ENCODE peak calls at places on chromosomes 12 and 14, in five cellular contexts. One of them, this sample, is unnamed.

GRCh38 chr12:57518920-57519757 is 1.2 kb downstream of the DDIT3 start:
- DNase-seq in CD4-positive, alpha-beta memory T cell: no peak
- DNase-seq in BJ: no peak
- DNase-seq in fibroblast of pulmonary artery: peak; percentile 68
- DNase-seq in GM06990: no peak
- DNase-seq in this sample: no peak

GRCh38 chr12:91144053-91144452 is 32.8 kb upstream of the LUM start:
- DNase-seq in CD4-positive, alpha-beta memory T cell: no peak
- DNase-seq in BJ: no peak
- DNase-seq in fibroblast of pulmonary artery: peak; percentile 58
- DNase-seq in GM06990: no peak
- DNase-seq in this sample: no peak

GRCh38 chr14:87869619-87870583 is 123.1 kb downstream of the GALC start:
- DNase-seq in CD4-positive, alpha-beta memory T cell: no peak
- DNase-seq in BJ: peak; percentile 54
- DNase-seq in fibroblast of pulmonary artery: peak; percentile 56
- DNase-seq in GM06990: no peak
- DNase-seq in this sample: no peak

GRCh38 chr12:1501695-1502440 is 92.5 kb downstream of the FBXL14 start:
- DNase-seq in CD4-positive, alpha-beta memory T cell: no peak
- DNase-seq in BJ: no peak
- DNase-seq in fibroblast of pulmonary artery: no peak
- DNase-seq in GM06990: no peak
- DNase-seq in this sample: no peak

GRCh38 chr14:65478596-65478995 is 66.1 kb downstream of the FUT8 start:
- DNase-seq in CD4-positive, alpha-beta memory T cell: peak; percentile 8
- DNase-seq in BJ: no peak
- DNase-seq in fibroblast of pulmonary artery: peak; percentile 64
- DNase-seq in GM06990: peak; percentile 39
- DNase-seq in this sample: no peak

GRCh38 chr12:125650587-125650986 is 585.4 kb downstream of the AACS start:
- DNase-seq in CD4-positive, alpha-beta memory T cell: no peak
- DNase-seq in BJ: no peak
- DNase-seq in fibroblast of pulmonary artery: no peak
- DNase-seq in GM06990: no peak
- DNase-seq in this sample: no peak

GRCh38 chr14:104665663-104666522 is 23.5 kb upstream of the INF2 start:
- DNase-seq in CD4-positive, alpha-beta memory T cell: peak; percentile 60
- DNase-seq in BJ: no peak
- DNase-seq in fibroblast of pulmonary artery: no peak
- DNase-seq in GM06990: peak; percentile 54
- DNase-seq in this sample: peak; percentile 28

GRCh38 chr12:54662028-54662427 is 13.9 kb upstream of the DCD start:
- DNase-seq in CD4-positive, alpha-beta memory T cell: no peak
- DNase-seq in BJ: no peak
- DNase-seq in fibroblast of pulmonary artery: no peak
- DNase-seq in GM06990: no peak
- DNase-seq in this sample: no peak

GRCh38 chr12:76007640-76008039 is 23.9 kb downstream of the PHLDA1 start:
- DNase-seq in CD4-positive, alpha-beta memory T cell: no peak
- DNase-seq in BJ: no peak
- DNase-seq in fibroblast of pulmonary artery: no peak
- DNase-seq in GM06990: no peak
- DNase-seq in this sample: no peak

GRCh38 chr12:57887631-57888406 is 41.3 kb upstream of the CTDSP2 start:
- DNase-seq in CD4-positive, alpha-beta memory T cell: no peak
- DNase-seq in BJ: no peak
- DNase-seq in fibroblast of pulmonary artery: peak; percentile 65
- DNase-seq in GM06990: no peak
- DNase-seq in this sample: no peak

GRCh38 chr12:91202390-91202789 is 19.8 kb upstream of the DCN start:
- DNase-seq in CD4-positive, alpha-beta memory T cell: no peak
- DNase-seq in BJ: no peak
- DNase-seq in fibroblast of pulmonary artery: no peak
- DNase-seq in GM06990: no peak
- DNase-seq in this sample: no peak

GRCh38 chr12:68428724-68429580 is 96.8 kb upstream of the MDM1 start:
- DNase-seq in CD4-positive, alpha-beta memory T cell: no peak
- DNase-seq in BJ: no peak
- DNase-seq in fibroblast of pulmonary artery: peak; percentile 76
- DNase-seq in GM06990: no peak
- DNase-seq in this sample: no peak

GRCh38 chr12:126095748-126096510 is 1030.7 kb downstream of the AACS start:
- DNase-seq in CD4-positive, alpha-beta memory T cell: no peak
- DNase-seq in BJ: no peak
- DNase-seq in fibroblast of pulmonary artery: no peak
- DNase-seq in GM06990: no peak
- DNase-seq in this sample: no peak

GRCh38 chr12:89517648-89518047 is 6.9 kb downstream of the GALNT4 start:
- DNase-seq in CD4-positive, alpha-beta memory T cell: no peak
- DNase-seq in BJ: no peak
- DNase-seq in fibroblast of pulmonary artery: no peak
- DNase-seq in GM06990: no peak
- DNase-seq in this sample: no peak

GRCh38 chr14:93114713-93115068 is 1.0 kb downstream of the ITPK1 start:
- DNase-seq in CD4-positive, alpha-beta memory T cell: peak; percentile 7
- DNase-seq in BJ: no peak
- DNase-seq in fibroblast of pulmonary artery: no peak
- DNase-seq in GM06990: no peak
- DNase-seq in this sample: peak; percentile 10

GRCh38 chr12:45477526-45477925 is 252.0 kb upstream of the ARID2 start:
- DNase-seq in CD4-positive, alpha-beta memory T cell: no peak
- DNase-seq in BJ: no peak
- DNase-seq in fibroblast of pulmonary artery: peak; percentile 35
- DNase-seq in GM06990: no peak
- DNase-seq in this sample: no peak

GRCh38 chr12:113867258-113867657 is 98.9 kb downstream of the RBM19 start:
- DNase-seq in CD4-positive, alpha-beta memory T cell: no peak
- DNase-seq in BJ: no peak
- DNase-seq in fibroblast of pulmonary artery: peak; percentile 34
- DNase-seq in GM06990: no peak
- DNase-seq in this sample: no peak

GRCh38 chr12:118038122-118038521 is 21.6 kb downstream of the RFC5 start:
- DNase-seq in CD4-positive, alpha-beta memory T cell: no peak
- DNase-seq in BJ: no peak
- DNase-seq in fibroblast of pulmonary artery: no peak
- DNase-seq in GM06990: no peak
- DNase-seq in this sample: no peak

GRCh38 chr14:78933948-78934524 is 763.9 kb downstream of the NRXN3 start:
- DNase-seq in CD4-positive, alpha-beta memory T cell: no peak
- DNase-seq in BJ: no peak
- DNase-seq in fibroblast of pulmonary artery: peak; percentile 63
- DNase-seq in GM06990: no peak
- DNase-seq in this sample: no peak

GRCh38 chr12:32377344-32378000 is 21.9 kb upstream of the FGD4 start:
- DNase-seq in CD4-positive, alpha-beta memory T cell: no peak
- DNase-seq in BJ: no peak
- DNase-seq in fibroblast of pulmonary artery: no peak
- DNase-seq in GM06990: no peak
- DNase-seq in this sample: no peak

GRCh38 chr14:93938766-93939303 is 11.7 kb downstream of the FAM181A start:
- DNase-seq in CD4-positive, alpha-beta memory T cell: no peak
- DNase-seq in BJ: no peak
- DNase-seq in fibroblast of pulmonary artery: no peak
- DNase-seq in GM06990: no peak
- DNase-seq in this sample: no peak

GRCh38 chr12:57214398-57214781 is 2.2 kb upstream of the NXPH4 start:
- DNase-seq in CD4-positive, alpha-beta memory T cell: peak; percentile 64
- DNase-seq in BJ: no peak
- DNase-seq in fibroblast of pulmonary artery: peak; percentile 61
- DNase-seq in GM06990: no peak
- DNase-seq in this sample: peak; percentile 57

GRCh38 chr12:39341179-39341578 is 101.7 kb downstream of the KIF21A start:
- DNase-seq in CD4-positive, alpha-beta memory T cell: no peak
- DNase-seq in BJ: no peak
- DNase-seq in fibroblast of pulmonary artery: peak; percentile 49
- DNase-seq in GM06990: no peak
- DNase-seq in this sample: no peak

GRCh38 chr14:87679094-87679493 is 313.9 kb downstream of the GALC start:
- DNase-seq in CD4-positive, alpha-beta memory T cell: no peak
- DNase-seq in BJ: no peak
- DNase-seq in fibroblast of pulmonary artery: no peak
- DNase-seq in GM06990: no peak
- DNase-seq in this sample: no peak

GRCh38 chr12:110073049-110073831 is 24.9 kb upstream of the C12orf76 start:
- DNase-seq in CD4-positive, alpha-beta memory T cell: peak; percentile 17
- DNase-seq in BJ: no peak
- DNase-seq in fibroblast of pulmonary artery: no peak
- DNase-seq in GM06990: peak; percentile 24
- DNase-seq in this sample: no peak

GRCh38 chr14:31070431-31070830 is 44.3 kb upstream of the STRN3 start:
- DNase-seq in CD4-positive, alpha-beta memory T cell: no peak
- DNase-seq in BJ: peak; percentile 85
- DNase-seq in fibroblast of pulmonary artery: peak; percentile 94
- DNase-seq in GM06990: no peak
- DNase-seq in this sample: no peak

GRCh38 chr14:73942180-73942579 is 7.7 kb downstream of the FAM161B start:
- DNase-seq in CD4-positive, alpha-beta memory T cell: no peak
- DNase-seq in BJ: no peak
- DNase-seq in fibroblast of pulmonary artery: no peak
- DNase-seq in GM06990: no peak
- DNase-seq in this sample: no peak

GRCh38 chr12:109880049-109880931 is at the start of gene GLTP:
- DNase-seq in CD4-positive, alpha-beta memory T cell: peak; percentile 95
- DNase-seq in BJ: no peak
- DNase-seq in fibroblast of pulmonary artery: peak; percentile 70
- DNase-seq in GM06990: peak; percentile 92
- DNase-seq in this sample: peak; percentile 86

GRCh38 chr12:109169676-109170075 is 53.3 kb downstream of the ACACB start:
- DNase-seq in CD4-positive, alpha-beta memory T cell: no peak
- DNase-seq in BJ: no peak
- DNase-seq in fibroblast of pulmonary artery: no peak
- DNase-seq in GM06990: no peak
- DNase-seq in this sample: no peak

GRCh38 chr12:123532021-123532420 is 1.5 kb downstream of the RILPL1 start:
- DNase-seq in CD4-positive, alpha-beta memory T cell: no peak
- DNase-seq in BJ: no peak
- DNase-seq in fibroblast of pulmonary artery: peak; percentile 50
- DNase-seq in GM06990: peak; percentile 40
- DNase-seq in this sample: no peak

GRCh38 chr14:101812071-101812470 is 50.6 kb downstream of the PPP2R5C start:
- DNase-seq in CD4-positive, alpha-beta memory T cell: no peak
- DNase-seq in BJ: no peak
- DNase-seq in fibroblast of pulmonary artery: no peak
- DNase-seq in GM06990: no peak
- DNase-seq in this sample: no peak

GRCh38 chr12:6903712-6904111 is 910 bp upstream of the LRRC23 start:
- DNase-seq in CD4-positive, alpha-beta memory T cell: no peak
- DNase-seq in BJ: no peak
- DNase-seq in fibroblast of pulmonary artery: no peak
- DNase-seq in GM06990: no peak
- DNase-seq in this sample: no peak

GRCh38 chr12:26744042-26744626 is 88.9 kb downstream of the ITPR2 start:
- DNase-seq in CD4-positive, alpha-beta memory T cell: no peak
- DNase-seq in BJ: no peak
- DNase-seq in fibroblast of pulmonary artery: no peak
- DNase-seq in GM06990: no peak
- DNase-seq in this sample: no peak

GRCh38 chr12:107778383-107779015 is 4.0 kb downstream of the ASCL4 start:
- DNase-seq in CD4-positive, alpha-beta memory T cell: no peak
- DNase-seq in BJ: no peak
- DNase-seq in fibroblast of pulmonary artery: no peak
- DNase-seq in GM06990: no peak
- DNase-seq in this sample: no peak

GRCh38 chr12:48000878-48001321 is 3.4 kb downstream of the COL2A1 start:
- DNase-seq in CD4-positive, alpha-beta memory T cell: no peak
- DNase-seq in BJ: peak; percentile 16
- DNase-seq in fibroblast of pulmonary artery: peak; percentile 69
- DNase-seq in GM06990: no peak
- DNase-seq in this sample: no peak
- H3K4me3 ChIP-seq in CD4-positive, alpha-beta memory T cell: no peak overlapping the region
- H3K4me3 ChIP-seq in BJ: peak overlapping the region; percentile 45
- H3K4me3 ChIP-seq in fibroblast of pulmonary artery: peak overlapping the region; percentile 55
- H3K4me3 ChIP-seq in GM06990: no peak overlapping the region
- H3K4me3 ChIP-seq in this sample: no peak overlapping the region

GRCh38 chr12:102061556-102062418 is at the start of gene WASHC3:
- DNase-seq in CD4-positive, alpha-beta memory T cell: peak; percentile 94
- DNase-seq in BJ: peak; percentile 63
- DNase-seq in fibroblast of pulmonary artery: peak; percentile 94
- DNase-seq in GM06990: peak; percentile 88
- DNase-seq in this sample: peak; percentile 93
- H3K4me3 ChIP-seq in CD4-positive, alpha-beta memory T cell: peak within 1 kb of the TSS; percentile 59
- H3K4me3 ChIP-seq in BJ: peak within 1 kb of the TSS; percentile 64
- H3K4me3 ChIP-seq in fibroblast of pulmonary artery: peak within 1 kb of the TSS; percentile 92
- H3K4me3 ChIP-seq in GM06990: peak within 1 kb of the TSS; percentile 84
- H3K4me3 ChIP-seq in this sample: peak within 1 kb of the TSS; percentile 96

DNA sequence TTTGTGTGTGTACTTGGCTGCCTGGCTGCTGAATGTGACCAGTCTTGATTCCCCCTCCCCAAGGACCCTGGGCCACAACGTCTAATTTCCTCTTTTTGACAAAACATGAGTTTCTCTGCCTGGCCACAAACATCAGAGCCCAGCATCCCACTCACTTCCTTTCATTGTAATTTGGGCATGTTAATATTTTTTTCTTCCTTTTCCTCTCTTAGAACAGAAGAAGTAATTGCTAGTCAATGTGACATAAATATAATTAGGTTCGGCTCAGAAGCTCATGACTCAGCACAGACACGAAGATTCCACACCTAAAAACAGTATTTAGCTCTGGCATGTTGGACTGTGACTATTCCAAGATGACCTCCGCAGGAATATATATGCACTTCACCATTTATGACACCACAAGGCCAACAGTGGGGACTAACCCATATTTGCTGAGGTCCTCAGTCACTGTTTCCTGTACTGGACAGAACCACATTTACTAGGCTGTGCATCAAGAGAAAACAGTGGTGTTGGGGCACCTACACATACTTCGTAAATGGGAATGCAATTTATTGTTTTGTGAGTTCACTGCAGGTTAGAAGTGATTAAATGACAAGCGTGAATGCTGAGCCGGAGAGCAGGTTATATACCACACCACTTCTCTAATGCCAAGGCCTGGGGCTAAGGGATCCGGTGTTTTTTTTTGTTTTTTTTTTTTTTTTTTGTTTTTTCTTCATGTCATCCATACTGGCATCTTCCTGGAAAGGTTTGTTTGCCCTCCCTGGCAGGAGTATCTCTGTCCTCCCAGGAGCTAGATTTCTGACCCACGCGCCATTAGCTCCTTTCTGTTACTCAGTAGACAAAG is 4.2 kb downstream of the GSG1 start:
- DNase-seq in CD4-positive, alpha-beta memory T cell: no peak
- DNase-seq in BJ: no peak
- DNase-seq in fibroblast of pulmonary artery: no peak
- DNase-seq in GM06990: no peak
- DNase-seq in this sample: no peak
- H3K4me3 ChIP-seq in CD4-positive, alpha-beta memory T cell: no peak overlapping the region
- H3K4me3 ChIP-seq in BJ: no peak overlapping the region
- H3K4me3 ChIP-seq in fibroblast of pulmonary artery: no peak overlapping the region
- H3K4me3 ChIP-seq in GM06990: no peak overlapping the region
- H3K4me3 ChIP-seq in this sample: no peak overlapping the region

DNA sequence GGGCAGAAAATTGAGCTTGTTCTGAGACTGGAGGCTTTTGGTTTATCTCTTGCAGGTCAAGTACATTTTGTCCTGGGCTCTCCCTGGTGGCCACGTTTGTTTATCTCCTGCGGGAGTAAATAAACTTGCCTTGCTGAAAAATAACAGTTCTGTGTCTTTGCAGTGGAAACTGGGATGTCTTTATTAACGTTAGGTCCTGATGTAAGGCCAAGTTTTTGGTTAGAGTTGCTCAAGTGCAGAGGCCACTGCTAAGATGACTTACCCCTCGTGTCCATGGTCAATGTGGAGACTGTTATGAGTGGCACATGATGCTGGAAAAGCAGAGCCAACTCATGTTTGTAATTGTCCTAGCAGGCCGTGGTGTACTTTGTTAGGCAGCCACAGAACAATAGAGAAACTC is 3.8 kb downstream of the PTPN11 start:
- DNase-seq in CD4-positive, alpha-beta memory T cell: no peak
- DNase-seq in BJ: no peak
- DNase-seq in fibroblast of pulmonary artery: peak; percentile 14
- DNase-seq in GM06990: no peak
- DNase-seq in this sample: no peak
- H3K4me3 ChIP-seq in CD4-positive, alpha-beta memory T cell: no peak overlapping the region
- H3K4me3 ChIP-seq in BJ: no peak overlapping the region
- H3K4me3 ChIP-seq in fibroblast of pulmonary artery: no peak overlapping the region
- H3K4me3 ChIP-seq in GM06990: no peak overlapping the region
- H3K4me3 ChIP-seq in this sample: no peak overlapping the region

This sample was measured in CD8-positive, alpha-beta memory T cell.